ENCODE peak calls at places on chromosomes 2 and 18, in eight cellular contexts. I is stomach, M is transverse colon, G is H1, O is heart left ventricle, D is tibial nerve, U is erythroblast, L is testis. F is an unnamed sample.

GRCh38 chr2:47964722-47965434 is 58.6 kb upstream of the FBXO11 start:
- DNase-seq in I (no peak), M (no peak), G (no peak), O (no peak), D (no peak), U (no peak), L (no peak), F (no peak)

GRCh38 chr18:69951182-69951581 is 3.5 kb upstream of the CD226 start:
- DNase-seq in I (no peak), M (no peak), G (no peak), O (no peak), D (no peak), U (no peak), L (no peak), F (no peak)

GRCh38 chr2:136639651-136640050 is 125.7 kb upstream of the THSD7B start:
- DNase-seq in I (no peak), M (no peak), G (no peak), O (no peak), D (no peak), U (no peak), L (no peak), F (no peak)

GRCh38 chr2:203301667-203302066 is 26.5 kb upstream of the ABI2 start:
- DNase-seq in I (no peak), M (no peak), G (peak; percentile 22), O (no peak), D (no peak), U (no peak), L (no peak), F (no peak)

GRCh38 chr2:17539596-17539992 is 902 bp upstream of the VSNL1 start:
- DNase-seq in I (no peak), M (peak; percentile 63), G (peak; percentile 72), O (peak; percentile 52), D (no peak), U (no peak), L (no peak), F (no peak)

GRCh38 chr2:46460991-46461715 is 18.2 kb upstream of the TMEM247 start:
- DNase-seq in I (peak; percentile 87), M (peak; percentile 84), G (peak; percentile 95), O (peak; percentile 69), D (peak; percentile 94), U (peak; percentile 63), L (peak; percentile 88), F (no peak)

GRCh38 chr2:52343867-52344266 is 1311.9 kb upstream of the NRXN1 start:
- DNase-seq in I (no peak), M (no peak), G (no peak), O (no peak), D (no peak), U (no peak), L (no peak), F (no peak)

GRCh38 chr2:45256173-45256866 is 247.1 kb upstream of the SIX2 start:
- DNase-seq in I (no peak), M (no peak), G (no peak), O (no peak), D (no peak), U (no peak), L (no peak), F (no peak)

GRCh38 chr18:6876646-6877045 is 147.1 kb downstream of the ARHGAP28 start:
- DNase-seq in I (no peak), M (no peak), G (no peak), O (no peak), D (no peak), U (no peak), L (no peak), F (no peak)

GRCh38 chr2:72887032-72887835 is at the start of gene SPR:
- DNase-seq in I (peak; percentile 90), M (peak; percentile 85), G (peak; percentile 81), O (peak; percentile 78), D (peak; percentile 55), U (peak; percentile 67), L (peak; percentile 84), F (peak; percentile 55)

GRCh38 chr2:168601739-168602138 is 145.7 kb downstream of the CERS6 start:
- DNase-seq in I (no peak), M (no peak), G (no peak), O (no peak), D (no peak), U (no peak), L (no peak), F (no peak)

GRCh38 chr2:172970660-172971059 is 105.0 kb upstream of the MAP3K20 start:
- DNase-seq in I (no peak), M (no peak), G (no peak), O (no peak), D (no peak), U (no peak), L (no peak), F (no peak)

GRCh38 chr2:109609352-109610024 is 4.3 kb downstream of the SEPTIN10 start:
- DNase-seq in I (no peak), M (no peak), G (no peak), O (no peak), D (no peak), U (no peak), L (no peak), F (no peak)

GRCh38 chr2:106956879-106957278 is 70.9 kb upstream of the ST6GAL2 start:
- DNase-seq in I (no peak), M (no peak), G (no peak), O (no peak), D (no peak), U (no peak), L (no peak), F (no peak)

GRCh38 chr18:79884296-79884962 is 67.0 kb downstream of the SLC66A2 start:
- DNase-seq in I (no peak), M (no peak), G (no peak), O (peak; percentile 15), D (no peak), U (no peak), L (peak; percentile 8), F (peak; percentile 3)

GRCh38 chr2:187519419-187520120 is 34.7 kb downstream of the TFPI start:
- DNase-seq in I (no peak), M (no peak), G (peak; percentile 66), O (no peak), D (no peak), U (no peak), L (no peak), F (no peak)

GRCh38 chr2:160367887-160368286 is 125.7 kb downstream of the RBMS1 start:
- DNase-seq in I (no peak), M (peak; percentile 30), G (no peak), O (no peak), D (peak; percentile 54), U (no peak), L (no peak), F (no peak)

DNA sequence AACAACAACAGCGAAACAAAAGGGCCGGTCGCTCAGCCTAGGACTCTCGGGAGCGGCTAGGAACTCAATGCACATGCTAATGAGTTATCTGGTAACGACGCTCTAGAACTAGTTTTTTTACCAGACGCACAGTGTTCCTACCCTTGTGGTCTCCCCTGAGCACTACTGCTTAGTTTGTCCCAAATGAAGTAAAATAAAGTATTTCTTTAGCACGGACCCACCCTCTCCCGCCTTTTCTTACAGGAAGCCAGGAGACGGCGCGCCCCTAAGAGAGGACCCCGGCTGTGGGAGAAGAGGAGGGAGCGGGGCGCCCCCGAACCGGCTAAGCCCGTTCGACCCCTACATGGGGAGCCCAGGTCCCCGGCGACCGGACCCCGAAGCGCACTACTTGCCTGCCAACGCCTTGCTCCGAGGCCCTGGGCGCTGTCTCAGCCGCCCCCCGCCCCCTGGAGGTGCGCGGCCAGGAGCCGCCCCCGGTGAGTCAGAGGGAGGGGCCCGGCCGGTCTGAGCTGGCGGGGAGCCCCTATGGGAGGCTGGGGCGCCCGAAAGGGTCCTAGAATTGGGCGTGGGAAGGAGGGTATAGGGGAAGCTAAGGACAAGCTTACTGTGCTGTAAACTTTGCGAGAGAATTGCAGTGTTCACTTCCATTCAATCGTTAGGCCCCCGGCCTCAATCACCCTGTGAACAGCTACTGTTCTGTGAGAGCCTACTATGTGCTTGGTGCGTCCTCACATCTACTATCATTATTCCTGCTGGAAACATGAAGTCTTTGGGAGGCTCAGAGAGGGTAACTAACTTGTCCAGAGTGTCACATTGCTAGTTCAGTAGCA is 3.6 kb upstream of the CAPG start:
- DNase-seq in I (peak; percentile 62), M (peak; percentile 76), G (peak; percentile 71), O (no peak), D (no peak), U (peak; percentile 31), L (no peak), F (no peak)
- TF ChIP-seq POLR2A in I (no peak), M (peak; percentile 55), G (no peak), O (no peak), D (no peak), U (no peak), L (no peak), F (no peak)

GRCh38 chr2:64228126-64228678 is 84.0 kb upstream of the PELI1 start:
- DNase-seq in I (peak; percentile 75), M (peak; percentile 85), G (peak; percentile 88), O (peak; percentile 87), D (peak; percentile 59), U (peak; percentile 46), L (peak; percentile 92), F (peak; percentile 43)
- TF ChIP-seq POLR2A in I (no peak), M (peak; percentile 48), G (no peak), O (peak; percentile 62), D (peak; percentile 36), U (no peak), L (no peak), F (peak; percentile 45)

DNA sequence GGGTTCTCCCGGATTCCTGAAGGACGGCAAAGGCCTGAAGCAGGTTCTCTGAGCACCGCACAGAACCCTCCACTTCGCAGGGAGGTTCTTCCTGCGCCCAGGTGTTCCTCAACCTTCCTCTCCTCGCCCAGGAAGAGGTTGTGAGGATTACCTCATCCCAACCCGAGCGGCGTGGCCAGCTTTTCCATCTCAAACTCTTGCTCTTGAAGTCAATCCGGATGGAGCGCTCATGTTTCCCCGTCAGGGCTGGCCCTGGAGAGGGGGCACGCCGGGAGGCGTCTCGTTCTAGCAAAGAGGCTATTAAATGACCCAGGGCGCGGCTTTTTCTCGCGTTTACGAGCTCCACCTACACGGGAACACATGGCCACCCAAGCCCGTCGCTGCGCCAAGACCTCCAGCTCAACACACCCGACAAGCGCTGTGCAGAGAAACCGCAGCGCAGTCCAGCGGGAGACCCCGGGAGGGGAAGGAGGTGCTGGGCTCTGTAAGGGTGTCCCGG is 565 bp upstream of the RAB10 start:
- DNase-seq in I (peak; percentile 74), M (peak; percentile 88), G (peak; percentile 87), O (no peak), D (no peak), U (peak; percentile 65), L (peak; percentile 74), F (peak; percentile 69)
- TF ChIP-seq POLR2A in I (no peak), M (peak; percentile 73), G (no peak), O (no peak), D (no peak), U (no peak), L (no peak), F (no peak)

DNA sequence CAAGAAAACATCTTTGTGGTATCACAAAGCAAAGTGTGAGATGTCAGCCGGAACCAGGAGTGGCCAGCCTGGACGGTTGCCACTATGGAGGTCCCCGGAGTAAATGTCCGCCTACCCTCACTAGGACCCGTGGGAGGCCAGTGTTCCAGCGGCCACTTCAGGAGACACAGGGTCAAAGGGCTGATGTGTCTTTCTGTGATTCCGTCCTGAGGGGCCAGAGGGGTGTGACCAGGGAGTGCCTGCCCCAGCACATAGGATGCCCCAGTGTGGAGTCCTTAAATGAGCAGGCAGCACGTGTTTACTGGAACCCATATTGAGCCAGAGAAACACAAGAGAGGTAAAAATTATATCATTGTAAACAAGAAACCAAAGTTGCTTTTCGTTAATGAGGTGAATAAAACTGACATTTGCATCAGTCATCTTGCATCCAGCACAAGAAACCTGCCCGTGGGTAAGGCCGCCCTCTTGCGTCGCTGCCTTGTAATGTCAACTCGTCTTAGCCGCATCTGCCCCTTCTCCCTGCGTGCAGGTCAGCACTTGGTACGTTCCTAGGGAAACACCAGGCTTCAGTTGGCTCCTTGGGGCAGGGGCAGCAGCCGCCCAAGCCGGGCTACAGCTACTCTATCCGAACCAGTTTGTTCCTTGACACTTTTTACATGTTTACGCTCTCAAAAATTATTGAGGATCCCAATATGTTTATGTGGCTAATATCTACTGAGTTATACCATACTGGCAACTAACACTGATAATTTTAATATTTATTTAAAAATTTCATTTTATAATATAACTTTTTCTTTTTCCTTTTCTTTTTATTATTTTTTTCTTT is 46.7 kb upstream of the LAPTM4A start:
- DNase-seq in I (peak; percentile 88), M (peak; percentile 88), G (peak; percentile 91), O (peak; percentile 81), D (peak; percentile 84), U (peak; percentile 86), L (peak; percentile 90), F (peak; percentile 85)
- TF ChIP-seq POLR2A in I (no peak), M (no peak), G (no peak), O (no peak), D (no peak), U (no peak), L (no peak), F (no peak)

F was measured in GM12891.